ENCODE peak calls at places on chromosomes 16 and 17, in six cellular contexts. F, X, C, Q, J and A are unnamed samples.

GRCh38 chr17:259341-259976 is 78.0 kb upstream of the DOC2B start:
- DNase-seq in C (no peak), X (no peak), F (peak; percentile 10), Q (no peak), J (no peak), A (no peak)

GRCh38 chr17:20008242-20009051 is 712 bp upstream of the SPECC1 start:
- DNase-seq in J (no peak), Q (no peak), C (no peak), X (peak; percentile 28), F (no peak), A (no peak)

GRCh38 chr17:62778990-62779681 is 29.0 kb downstream of the MARCHF10 start:
- DNase-seq in X (peak; percentile 25), F (peak; percentile 72), C (no peak), Q (peak; percentile 14), J (peak; percentile 54), A (no peak)

GRCh38 chr17:1511756-1512321 is 4.6 kb downstream of the INPP5K start:
- DNase-seq in J (no peak), C (no peak), F (peak; percentile 60), X (peak; percentile 62), Q (peak; percentile 70), A (no peak)

GRCh38 chr17:27241346-27241946 is 52.5 kb upstream of the WSB1 start:
- DNase-seq in Q (peak; percentile 76), X (peak; percentile 43), C (no peak), F (no peak), J (no peak), A (no peak)

GRCh38 chr16:12721841-12722467 is 81.7 kb downstream of the CPPED1 start:
- DNase-seq in F (no peak), J (no peak), X (no peak), C (no peak), Q (no peak), A (no peak)

GRCh38 chr16:24976061-24976779 is 38.9 kb downstream of the ARHGAP17 start:
- DNase-seq in F (no peak), J (no peak), Q (no peak), C (no peak), X (no peak), A (no peak)

GRCh38 chr17:17347234-17347955 is 44.2 kb downstream of the NT5M start:
- DNase-seq in X (no peak), Q (no peak), J (no peak), F (peak; percentile 17), C (no peak), A (no peak)

GRCh38 chr17:16287563-16288027 is 65.7 kb downstream of the CENPV start:
- DNase-seq in C (peak; percentile 80), F (peak; percentile 37), X (peak; percentile 40), Q (no peak), J (peak; percentile 30), A (no peak)

GRCh38 chr17:71118039-71118438 is 948.7 kb downstream of the KCNJ2 start:
- DNase-seq in F (no peak), J (no peak), X (no peak), Q (no peak), C (no peak), A (no peak)

GRCh38 chr17:38907930-38908675 is 17.3 kb upstream of the LASP1NB start:
- DNase-seq in Q (no peak), J (no peak), F (no peak), X (no peak), C (no peak), A (no peak)

GRCh38 chr17:57284984-57285646 is 28.8 kb downstream of the MSI2 start:
- DNase-seq in F (no peak), J (no peak), X (peak; percentile 30), Q (no peak), C (peak; percentile 50), A (no peak)

GRCh38 chr17:51739245-51739886 is 419.1 kb downstream of the CA10 start:
- DNase-seq in F (no peak), C (no peak), J (no peak), Q (peak; percentile 23), X (no peak), A (no peak)

GRCh38 chr17:61409301-61410099 is 9.9 kb downstream of the TBX2 start:
- DNase-seq in F (peak; percentile 69), Q (peak; percentile 56), J (no peak), X (peak; percentile 54), C (no peak), A (no peak)

GRCh38 chr17:42097691-42098661 is at the start of gene ZNF385C:
- DNase-seq in C (no peak), F (peak; percentile 41), Q (no peak), J (no peak), X (no peak), A (no peak)

GRCh38 chr17:35046740-35047283 is 16.7 kb downstream of the RFFL start:
- DNase-seq in Q (no peak), J (no peak), C (peak; percentile 81), X (no peak), F (no peak), A (no peak)
- H3K27ac ChIP-seq in Q (no peak overlapping the region), J (no peak overlapping the region), C (peak overlapping the region; percentile 75), X (peak overlapping the region; percentile 58), F (peak overlapping the region; percentile 73), A (no peak overlapping the region)

GRCh38 chr17:66541461-66542182 is 239.2 kb downstream of the PRKCA start:
- DNase-seq in X (no peak), Q (no peak), J (no peak), C (peak; percentile 40), F (no peak), A (peak; percentile 89)
- TF ChIP-seq POLR2AphosphoS5 in X (no peak), Q (no peak), J (no peak), C (no peak), F (no peak), A (peak; percentile 49)

GRCh38 chr16:67675999-67676398 is 9.4 kb downstream of the C16orf86 start:
- DNase-seq in Q (no peak), F (no peak), J (no peak), C (no peak), X (no peak), A (no peak)

GRCh38 chr16:67673712-67674580 is 7.3 kb downstream of the C16orf86 start:
- DNase-seq in F (peak; percentile 77), C (no peak), Q (no peak), X (peak; percentile 82), J (no peak), A (no peak)

GRCh38 chr16:67676516-67676915 is 9.9 kb downstream of the C16orf86 start:
- DNase-seq in F (no peak), X (no peak), J (no peak), C (no peak), Q (no peak), A (no peak)

GRCh38 chr16:67675579-67675935 is 8.9 kb downstream of the C16orf86 start:
- DNase-seq in Q (no peak), F (no peak), J (no peak), X (no peak), C (no peak), A (no peak)

GRCh38 chr16:67674851-67675578 is 8.4 kb downstream of the C16orf86 start:
- DNase-seq in J (no peak), Q (no peak), F (no peak), C (no peak), X (no peak), A (no peak)
- H3K27ac ChIP-seq in J (no peak overlapping the region), Q (no peak overlapping the region), F (peak overlapping the region; percentile 76), C (no peak overlapping the region), X (peak overlapping the region; percentile 80), A (no peak overlapping the region)

GRCh38 chr17:65071861-65072260 is 15.3 kb upstream of the GNA13 start:
- DNase-seq in Q (no peak), J (no peak), F (no peak), X (no peak), C (no peak), A (no peak)
- TF ChIP-seq POLR2AphosphoS5 in Q (no peak), J (no peak), F (no peak), X (no peak), C (no peak), A (no peak)

GRCh38 chr16:50602126-50602525 is 53.9 kb downstream of the NKD1 start:
- DNase-seq in F (no peak), J (no peak), C (no peak), X (no peak), Q (no peak), A (no peak)

GRCh38 chr16:50601341-50601740 is 53.1 kb downstream of the NKD1 start:
- DNase-seq in F (no peak), C (no peak), X (no peak), Q (no peak), J (no peak), A (no peak)

GRCh38 chr16:50603206-50604064 is 55.2 kb downstream of the NKD1 start:
- DNase-seq in Q (peak; percentile 35), X (peak; percentile 33), C (no peak), J (no peak), F (no peak), A (no peak)

GRCh38 chr16:50604065-50604418 is 55.8 kb downstream of the NKD1 start:
- DNase-seq in J (no peak), X (no peak), Q (no peak), C (no peak), F (no peak), A (no peak)

DNA sequence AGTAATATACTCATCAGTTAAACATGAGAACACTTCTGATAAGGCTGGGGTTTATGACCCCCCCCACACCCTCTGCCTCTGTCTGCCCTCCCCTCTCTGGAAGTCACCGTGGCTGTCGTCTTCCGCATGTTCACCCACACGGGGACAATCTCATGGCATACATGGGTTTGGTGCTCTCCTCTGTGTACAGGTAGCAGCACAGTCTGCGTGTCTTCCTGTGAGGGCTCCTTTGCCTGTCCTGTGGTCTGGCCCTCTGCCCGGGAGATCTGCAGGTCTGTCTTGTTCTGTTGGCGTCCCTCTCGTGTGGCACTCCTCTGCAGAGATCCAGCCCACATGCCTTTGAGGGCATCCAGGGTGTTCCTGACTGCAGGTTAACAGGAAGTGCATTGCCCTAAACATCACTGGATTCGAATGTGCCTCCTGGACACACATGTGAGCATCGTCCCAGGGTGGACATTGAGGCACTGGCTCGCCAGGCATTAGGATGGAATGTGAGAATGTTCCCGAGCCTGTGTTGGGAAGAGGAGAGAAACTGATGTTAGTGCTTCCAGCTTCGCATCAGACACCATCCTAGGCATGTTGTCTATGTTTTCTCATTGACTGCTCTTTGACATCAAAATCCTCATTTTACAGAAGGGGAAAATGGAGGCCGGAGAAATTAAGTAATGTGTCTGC is 54.5 kb downstream of the NKD1 start:
- DNase-seq in C (no peak), X (peak; percentile 27), J (no peak), F (no peak), Q (peak; percentile 91), A (no peak)
- H3K27ac ChIP-seq in C (no peak overlapping the region), X (peak overlapping the region; percentile 86), J (no peak overlapping the region), F (peak overlapping the region; percentile 75), Q (peak overlapping the region; percentile 67), A (no peak overlapping the region)